ENCODE peak calls at places on chromosomes 7 and 10, in four cellular contexts. H is central memory CD4-positive, alpha-beta T cell; S is nucleus accumbens; F is AML-193. Y is an unnamed sample.

GRCh38 chr10:58511765-58512469 is 755 bp upstream of the BICC1 start:
- DNase-seq in S (peak), H (no peak), F (no peak), Y (no peak)

GRCh38 chr7:13979671-13980438 is 9.6 kb downstream of the ETV1 start:
- DNase-seq in F (no peak), S (no peak), H (no peak), Y (no peak)

GRCh38 chr7:7428806-7429205 is 106.9 kb downstream of the COL28A1 start:
- DNase-seq in F (no peak), H (no peak), S (no peak), Y (no peak)

GRCh38 chr7:130309986-130310385 is 17.0 kb downstream of the CPA4 start:
- DNase-seq in S (no peak), F (no peak), H (no peak), Y (no peak)

GRCh38 chr10:71496927-71497801 is 100.4 kb downstream of the CDH23 start:
- DNase-seq in F (no peak), H (no peak), S (no peak), Y (no peak)

GRCh38 chr7:2855386-2855785 is 11.3 kb upstream of the GNA12 start:
- DNase-seq in S (no peak), F (no peak), H (no peak), Y (no peak)

GRCh38 chr7:47503283-47503682 is 78.6 kb downstream of the TNS3 start:
- DNase-seq in H (no peak), F (no peak), S (no peak), Y (no peak)

GRCh38 chr10:105358911-105359310 is 717.8 kb downstream of the SORCS3 start:
- DNase-seq in S (no peak), F (no peak), H (no peak), Y (no peak)

GRCh38 chr7:25303380-25304321 is 75.4 kb upstream of the NPVF start:
- DNase-seq in H (no peak), F (no peak), S (no peak), Y (no peak)

GRCh38 chr10:97520978-97521761 is 22.4 kb downstream of the UBTD1 start:
- DNase-seq in H (no peak), S (no peak), F (no peak), Y (no peak)

GRCh38 chr7:49513939-49514338 is 259.5 kb upstream of the VWC2 start:
- DNase-seq in S (no peak), H (no peak), F (peak), Y (no peak)

GRCh38 chr10:60130130-60130579 is 223.8 kb upstream of the CCDC6 start:
- DNase-seq in F (no peak), S (no peak), H (no peak), Y (no peak)

GRCh38 chr10:122164815-122165491 is 106.1 kb upstream of the BTBD16 start:
- DNase-seq in S (no peak), H (no peak), F (no peak), Y (no peak)

GRCh38 chr7:142496545-142496991 is 238.7 kb upstream of the PRSS58 start:
- DNase-seq in F (peak), H (peak), S (no peak), Y (no peak)

GRCh38 chr7:134201569-134202261 is 74.6 kb downstream of the LRGUK start:
- DNase-seq in H (no peak), F (no peak), S (no peak), Y (no peak)

GRCh38 chr7:105689093-105689819 is 108.0 kb upstream of the EFCAB10 start:
- DNase-seq in H (no peak), S (no peak), F (no peak), Y (no peak)

GRCh38 chr10:3887885-3888476 is 103.0 kb upstream of the KLF6 start:
- DNase-seq in S (no peak), H (peak), F (no peak), Y (peak)

GRCh38 chr7:74061840-74062539 is 21.6 kb upstream of the LIMK1 start:
- DNase-seq in H (peak), F (no peak), S (peak), Y (peak)

GRCh38 chr7:95927781-95928180 is 155.4 kb downstream of the DYNC1I1 start:
- DNase-seq in H (no peak), F (no peak), S (no peak), Y (no peak)

GRCh38 chr7:142626420-142627035 is 122.7 kb upstream of the PRSS1 start:
- DNase-seq in S (no peak), F (peak), H (peak), Y (peak)

GRCh38 chr10:30124706-30125105 is 65.3 kb upstream of the JCAD start:
- DNase-seq in H (no peak), F (no peak), S (no peak), Y (no peak)

GRCh38 chr10:1160561-1160961 is 104.4 kb downstream of the WDR37 start:
- DNase-seq in S (no peak), H (no peak), F (no peak), Y (no peak)

GRCh38 chr7:138527746-138528223 is 67.7 kb downstream of the TRIM24 start:
- DNase-seq in H (no peak), S (no peak), F (no peak), Y (no peak)

GRCh38 chr7:85176197-85176596 is 10.7 kb downstream of the SEMA3D start:
- DNase-seq in S (no peak), F (no peak), H (no peak), Y (no peak)

GRCh38 chr7:151599401-151600227 is 79.9 kb upstream of the RHEB start:
- DNase-seq in H (no peak), S (no peak), F (no peak), Y (no peak)

GRCh38 chr7:155878674-155879073 is 66.4 kb upstream of the SHH start:
- DNase-seq in H (no peak), F (no peak), S (no peak), Y (no peak)

GRCh38 chr10:132062181-132062515 is 3.6 kb upstream of the JAKMIP3 start:
- DNase-seq in F (no peak), S (no peak), H (no peak), Y (no peak)

GRCh38 chr10:55629792-55630490 is 731.1 kb downstream of the ZWINT start:
- DNase-seq in H (no peak), F (no peak), S (no peak), Y (no peak)

GRCh38 chr10:8133146-8133545 is 78.7 kb downstream of the GATA3 start:
- DNase-seq in S (no peak), H (no peak), F (no peak), Y (no peak)

Y was measured in T-helper 17 cell.